ENCODE peak calls at places on chromosomes 13 and 19, in seven cellular contexts. S, F, X, V, O, T and L are unnamed samples.

GRCh38 chr13:90070362-90070761 is 1277.1 kb upstream of the MIR17HG start:
- DNase-seq in S (no peak), F (no peak), X (no peak), V (no peak), O (no peak), T (no peak), L (peak; percentile 36)

GRCh38 chr19:35128398-35129057 is 6.3 kb downstream of the LGI4 start:
- DNase-seq in S (no peak), F (no peak), X (no peak), V (no peak), O (no peak), T (no peak), L (no peak)

GRCh38 chr19:4396949-4397783 is 3.2 kb downstream of the SH3GL1 start:
- DNase-seq in S (no peak), F (no peak), X (no peak), V (no peak), O (no peak), T (no peak), L (no peak)

GRCh38 chr13:51938454-51938853 is 72.8 kb downstream of the ATP7B start:
- DNase-seq in S (no peak), F (no peak), X (no peak), V (no peak), O (no peak), T (no peak), L (no peak)

GRCh38 chr13:99926014-99926731 is 45.4 kb downstream of the ZIC5 start:
- DNase-seq in S (no peak), F (no peak), X (no peak), V (no peak), O (no peak), T (no peak), L (peak; percentile 76)

GRCh38 chr19:55014714-55015113 is 23.4 kb downstream of the GP6 start:
- DNase-seq in S (no peak), F (no peak), X (peak; percentile 18), V (no peak), O (peak; percentile 31), T (no peak), L (no peak)

GRCh38 chr19:41412953-41413352 is 14.2 kb downstream of the B3GNT8 start:
- DNase-seq in S (no peak), F (no peak), X (no peak), V (no peak), O (no peak), T (no peak), L (no peak)

GRCh38 chr13:44273991-44274810 is 99.4 kb upstream of the SERP2 start:
- DNase-seq in S (no peak), F (no peak), X (no peak), V (no peak), O (peak; percentile 31), T (no peak), L (no peak)

GRCh38 chr19:40623403-40624239 is 22.5 kb downstream of the LTBP4 start:
- DNase-seq in S (no peak), F (peak; percentile 89), X (no peak), V (no peak), O (no peak), T (peak; percentile 90), L (peak; percentile 86)

GRCh38 chr19:8338835-8339234 is 4.2 kb downstream of the KANK3 start:
- DNase-seq in S (no peak), F (no peak), X (no peak), V (no peak), O (no peak), T (no peak), L (no peak)

GRCh38 chr19:3115411-3115810 is 20.4 kb upstream of the GNA15 start:
- DNase-seq in S (no peak), F (no peak), X (no peak), V (no peak), O (no peak), T (no peak), L (no peak)

GRCh38 chr19:57279418-57280164 is 694 bp upstream of the ZNF460 start:
- DNase-seq in S (peak; percentile 74), F (peak; percentile 86), X (peak; percentile 89), V (peak; percentile 91), O (peak; percentile 93), T (peak; percentile 96), L (peak; percentile 96)

GRCh38 chr13:101217086-101217485 is 199.2 kb downstream of the NALCN start:
- DNase-seq in S (no peak), F (no peak), X (no peak), V (no peak), O (no peak), T (no peak), L (no peak)

GRCh38 chr19:52689804-52690394 is 44.9 kb downstream of the ZNF611 start:
- DNase-seq in S (no peak), F (no peak), X (peak; percentile 33), V (peak; percentile 51), O (peak; percentile 42), T (no peak), L (peak; percentile 13)

GRCh38 chr19:52691737-52692136 is 43.1 kb downstream of the ZNF611 start:
- DNase-seq in S (no peak), F (no peak), X (no peak), V (no peak), O (no peak), T (no peak), L (no peak)

GRCh38 chr19:52692431-52693008 is 42.3 kb downstream of the ZNF611 start:
- DNase-seq in S (no peak), F (no peak), X (no peak), V (no peak), O (no peak), T (no peak), L (no peak)

GRCh38 chr19:52690395-52691214 is 44.2 kb downstream of the ZNF611 start:
- DNase-seq in S (peak; percentile 53), F (peak; percentile 85), X (peak; percentile 97), V (peak; percentile 93), O (peak; percentile 94), T (peak; percentile 92), L (peak; percentile 97)

DNA sequence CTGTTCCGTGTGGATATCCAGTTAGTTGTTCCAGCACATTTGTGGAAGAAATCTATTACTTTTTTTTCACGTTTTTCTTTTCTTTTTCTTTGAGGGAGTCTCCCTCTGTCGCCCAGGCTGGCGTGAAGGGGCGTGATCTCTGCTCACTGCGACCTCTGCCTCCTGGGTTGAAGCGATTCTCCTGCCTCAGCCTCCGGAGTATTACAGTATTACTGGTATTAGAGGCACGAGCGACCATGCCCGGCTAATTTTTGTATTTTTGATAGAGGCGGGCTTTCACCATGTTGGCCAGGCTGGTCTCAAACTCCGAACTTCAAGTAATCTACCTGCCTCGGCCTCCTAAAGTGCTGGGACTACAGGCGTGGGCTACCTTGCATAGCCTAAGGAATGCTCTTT is 43.6 kb downstream of the ZNF611 start:
- DNase-seq in S (no peak), F (no peak), X (peak; percentile 16), V (no peak), O (no peak), T (no peak), L (no peak)
- H3K4me3 ChIP-seq in S (peak overlapping the region; percentile 94), F (peak overlapping the region; percentile 50), X (peak overlapping the region; percentile 86), V (no peak overlapping the region), O (no peak overlapping the region), T (no peak overlapping the region), L (peak overlapping the region; percentile 41)

DNA sequence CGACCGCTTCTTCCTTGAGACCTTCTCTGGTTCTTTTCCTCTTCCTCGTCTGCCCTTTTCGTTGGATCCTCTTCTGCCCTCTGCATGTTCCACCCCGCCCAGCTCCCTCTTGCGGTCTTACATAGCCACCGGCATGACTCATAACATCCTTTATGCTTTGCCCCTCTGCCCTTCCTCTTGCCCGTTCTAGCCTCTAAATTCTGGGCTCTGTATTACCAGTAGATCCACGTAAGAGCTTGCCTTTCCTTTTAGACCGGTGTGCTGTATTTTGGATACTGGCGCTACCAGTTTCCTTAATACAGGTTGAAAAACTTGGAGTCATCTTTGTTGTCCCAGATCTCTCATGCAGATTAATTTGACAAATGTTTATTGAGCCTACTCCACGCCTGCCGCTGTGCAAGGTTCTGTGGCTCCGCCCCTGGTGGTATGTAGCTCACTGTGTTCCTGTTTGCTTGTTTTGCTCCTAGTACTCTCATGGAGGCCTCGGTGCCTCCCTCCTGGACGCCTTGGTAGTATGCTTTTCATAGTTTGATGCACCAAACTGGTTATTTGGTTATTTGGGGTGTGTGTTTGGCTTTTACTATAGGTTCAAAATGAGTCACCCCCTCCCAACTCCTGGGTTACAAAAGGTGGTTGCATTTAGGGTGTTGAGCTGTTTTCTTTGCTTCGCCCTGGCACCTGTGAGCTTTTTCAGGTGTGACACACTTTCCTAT is 1.7 kb downstream of the GTF3A start:
- DNase-seq in S (no peak), F (peak; percentile 31), X (peak; percentile 59), V (peak; percentile 82), O (peak; percentile 84), T (peak; percentile 64), L (peak; percentile 93)
- TF ChIP-seq CTCF in S (peak; percentile 61), F (peak; percentile 45), X (peak; percentile 64), V (no peak), O (no peak), T (peak; percentile 49), L (peak; percentile 59)

DNA sequence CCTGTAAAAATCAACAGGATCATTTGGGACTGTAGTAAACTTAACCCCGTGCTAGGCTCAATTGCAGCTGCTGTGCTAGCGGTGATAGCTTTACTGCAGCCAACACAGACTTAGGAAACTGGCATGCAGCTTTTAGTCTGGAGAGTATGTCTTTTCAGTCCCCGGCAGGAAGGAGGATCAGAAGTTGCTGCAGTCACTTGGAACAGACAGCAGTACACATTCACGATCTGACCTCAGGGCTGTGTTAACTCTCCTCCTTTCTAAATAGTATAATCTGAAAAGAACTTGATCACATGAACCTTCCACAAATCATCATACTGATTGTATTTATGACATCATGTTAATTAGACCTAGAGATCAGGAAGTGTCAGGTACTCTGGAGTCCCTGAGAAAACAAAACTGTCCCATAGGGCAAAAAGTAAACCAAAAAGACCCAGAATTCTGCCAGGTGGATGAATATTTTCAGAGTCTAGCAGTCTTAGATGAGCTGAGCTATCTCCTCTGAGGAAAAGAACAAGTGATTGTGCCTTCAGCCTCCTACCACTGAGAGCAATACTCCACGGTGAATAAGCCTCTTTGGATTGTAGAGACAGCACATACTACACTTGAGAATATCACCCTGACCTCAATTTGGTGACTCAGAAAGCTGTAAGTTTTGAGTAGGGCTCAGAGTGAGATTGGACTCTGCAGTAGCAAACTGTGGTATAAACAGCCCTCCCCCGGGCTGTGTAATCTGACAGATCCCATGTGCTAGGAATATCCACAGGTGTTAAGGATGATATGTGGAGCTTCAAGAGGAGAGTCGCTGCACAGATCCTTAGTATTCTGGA is 181.0 kb upstream of the GPR12 start:
- DNase-seq in S (no peak), F (no peak), X (no peak), V (no peak), O (no peak), T (no peak), L (peak; percentile 45)
- H3K4me3 ChIP-seq in S (no peak overlapping the region), F (no peak overlapping the region), X (no peak overlapping the region), V (no peak overlapping the region), O (no peak overlapping the region), T (no peak overlapping the region), L (no peak overlapping the region)

GRCh38 chr13:109717686-109718085 is 68.7 kb downstream of the IRS2 start:
- DNase-seq in S (no peak), F (no peak), X (no peak), V (no peak), O (no peak), T (no peak), L (no peak)

GRCh38 chr13:109718726-109719125 is 67.7 kb downstream of the IRS2 start:
- DNase-seq in S (no peak), F (no peak), X (no peak), V (no peak), O (no peak), T (no peak), L (no peak)

GRCh38 chr13:109712187-109712601 is 74.2 kb downstream of the IRS2 start:
- DNase-seq in S (no peak), F (no peak), X (no peak), V (no peak), O (no peak), T (no peak), L (no peak)

GRCh38 chr13:109719962-109720646 is 66.3 kb downstream of the IRS2 start:
- DNase-seq in S (no peak), F (no peak), X (no peak), V (no peak), O (no peak), T (no peak), L (no peak)

GRCh38 chr13:109715902-109716301 is 70.5 kb downstream of the IRS2 start:
- DNase-seq in S (peak; percentile 16), F (no peak), X (no peak), V (no peak), O (no peak), T (no peak), L (peak; percentile 74)
- TF ChIP-seq CTCF in S (peak; percentile 10), F (no peak), X (no peak), V (no peak), O (no peak), T (no peak), L (peak; percentile 15)